ENCODE peak calls at places on chromosomes 5 and 9, in eight cellular contexts. R is right cardiac atrium; P is activated CD8-positive, alpha-beta T cell treated with anti-CD3 and anti-CD28 coated beads for 36 hours; U is left lung; J is activated CD8-positive, alpha-beta memory T cell treated with anti-CD3 and anti-CD28 coated beads, Interleukin-2, amount 10 ng/mL, durations not matched to agents 7 days and 5 days; I is pancreas; K is left cardiac atrium; G is activated naive CD4-positive, alpha-beta T cell treated with anti-CD3 and anti-CD28 coated beads, Interleukin-2, amount 50 U/mL, for 72 hours. Y is an unnamed sample.
A peak's percentile ranks its signal among the peaks of the same experiment; 100 is the strongest.

GRCh38 chr5:33073856-33074255 is 362.7 kb downstream of the NPR3 start:
- ATAC-seq in I (no peak), J (no peak), G (no peak), K (no peak), P (no peak), R (no peak), U (no peak), Y (no peak)

GRCh38 chr5:6086871-6087270 is 291.5 kb downstream of the MED10 start:
- ATAC-seq in K (no peak), G (no peak), U (no peak), P (no peak), I (no peak), J (no peak), R (no peak), Y (no peak)

GRCh38 chr9:68964102-68964541 is 49.8 kb downstream of the PRKACG start:
- ATAC-seq in G (no peak), I (peak; percentile 39), J (no peak), K (no peak), R (no peak), P (no peak), U (peak; percentile 29), Y (no peak)

GRCh38 chr5:53427965-53428364 is 52.5 kb upstream of the FST start:
- ATAC-seq in I (no peak), P (no peak), K (no peak), R (no peak), G (no peak), U (no peak), J (no peak), Y (no peak)

GRCh38 chr5:86665984-86666760 is 48.4 kb downstream of the COX7C start:
- ATAC-seq in U (no peak), J (peak; percentile 63), R (no peak), P (peak; percentile 74), G (no peak), I (peak; percentile 88), K (no peak), Y (peak; percentile 68)

GRCh38 chr5:159231167-159231566 is 21.8 kb upstream of the RNF145 start:
- ATAC-seq in U (peak; percentile 53), J (no peak), I (no peak), P (no peak), G (no peak), K (no peak), R (no peak), Y (no peak)

GRCh38 chr9:122186301-122186700 is 26.6 kb downstream of the MORN5 start:
- ATAC-seq in K (no peak), G (no peak), P (no peak), J (no peak), U (no peak), R (no peak), I (no peak), Y (no peak)

GRCh38 chr9:110468950-110469349 is 110.6 kb downstream of the SVEP1 start:
- ATAC-seq in R (no peak), G (no peak), U (no peak), K (no peak), J (no peak), I (no peak), P (no peak), Y (no peak)

GRCh38 chr5:119290607-119291006 is 65.2 kb upstream of the TNFAIP8 start:
- ATAC-seq in K (no peak), P (no peak), R (no peak), I (no peak), J (no peak), G (no peak), U (no peak), Y (no peak)

GRCh38 chr5:133363807-133364587 is 248.3 kb downstream of the FSTL4 start:
- ATAC-seq in R (no peak), K (no peak), I (no peak), G (no peak), P (no peak), U (no peak), J (no peak), Y (no peak)

GRCh38 chr5:124744170-124744911 is 2.1 kb downstream of the ZNF608 start:
- ATAC-seq in K (peak; percentile 17), P (no peak), I (no peak), R (peak; percentile 34), J (no peak), G (no peak), U (peak; percentile 3), Y (no peak)

GRCh38 chr5:160496334-160496733 is 74.7 kb downstream of the PTTG1 start:
- ATAC-seq in I (no peak), P (peak; percentile 62), U (no peak), J (peak; percentile 36), R (no peak), K (no peak), G (peak; percentile 81), Y (peak; percentile 65)

GRCh38 chr9:36862206-36863145 is 171.6 kb downstream of the PAX5 start:
- ATAC-seq in J (no peak), I (no peak), K (peak; percentile 54), U (peak; percentile 60), P (no peak), R (peak; percentile 47), G (no peak), Y (no peak)